ENCODE peak calls at places on chromosome 11, in six cellular contexts. Z, V, U, A, R and I are unnamed samples.

GRCh38 chr11:38795027-38795426 is 2197.0 kb upstream of the RAG2 start:
- DNase-seq in A (no peak), R (no peak), V (no peak), U (no peak), Z (no peak), I (no peak)

GRCh38 chr11:97325693-97326092 is 935.9 kb downstream of the JRKL start:
- DNase-seq in A (no peak), Z (no peak), U (no peak), R (no peak), V (no peak), I (no peak)

GRCh38 chr11:90204407-90204806 is 18.4 kb downstream of the CHORDC1 start:
- DNase-seq in V (no peak), A (no peak), U (no peak), Z (no peak), R (no peak), I (no peak)

GRCh38 chr11:124329787-124330478 is 9.9 kb upstream of the OR8D2 start:
- DNase-seq in Z (peak; percentile 87), R (peak; percentile 47), A (no peak), U (no peak), V (peak; percentile 1), I (peak; percentile 22)

GRCh38 chr11:131858495-131858894 is 488.1 kb downstream of the NTM start:
- DNase-seq in U (no peak), V (no peak), Z (no peak), A (no peak), R (no peak), I (no peak)

GRCh38 chr11:79150966-79151365 is 289.9 kb downstream of the TENM4 start:
- DNase-seq in U (no peak), R (no peak), V (peak; percentile 73), Z (no peak), A (no peak), I (peak; percentile 62)

GRCh38 chr11:128725630-128726461 is 32.0 kb downstream of the FLI1 start:
- DNase-seq in U (no peak), Z (peak; percentile 95), R (peak; percentile 51), V (peak; percentile 37), A (no peak), I (peak; percentile 23)

GRCh38 chr11:60781286-60782044 is 3.7 kb upstream of the MS4A10 start:
- DNase-seq in Z (no peak), A (no peak), R (no peak), U (no peak), V (no peak), I (no peak)

GRCh38 chr11:90556612-90557011 is 333.8 kb upstream of the CHORDC1 start:
- DNase-seq in V (peak; percentile 79), A (no peak), U (no peak), Z (no peak), R (no peak), I (no peak)

GRCh38 chr11:92401507-92401906 is 176.9 kb downstream of the FAT3 start:
- DNase-seq in U (no peak), A (no peak), Z (no peak), R (no peak), V (no peak), I (no peak)

GRCh38 chr11:8787372-8787771 is 104.8 kb downstream of the RPL27A start:
- DNase-seq in A (no peak), Z (no peak), V (no peak), U (no peak), R (no peak), I (no peak)

GRCh38 chr11:58125469-58125868 is at the start of gene OR9I1:
- DNase-seq in R (no peak), A (no peak), V (peak; percentile 4), Z (no peak), U (no peak), I (no peak)

GRCh38 chr11:133922078-133922870 is 34.5 kb downstream of the IGSF9B start:
- DNase-seq in Z (no peak), R (no peak), V (no peak), A (no peak), U (no peak), I (no peak)

GRCh38 chr11:72394456-72394855 is 39.9 kb downstream of the CLPB start:
- DNase-seq in Z (no peak), R (no peak), A (no peak), V (peak; percentile 38), U (no peak), I (no peak)

GRCh38 chr11:107999759-108000455 is 8.8 kb upstream of the CUL5 start:
- DNase-seq in R (peak; percentile 59), U (no peak), Z (peak; percentile 72), V (peak; percentile 55), A (peak; percentile 74), I (peak; percentile 56)

GRCh38 chr11:125874556-125875124 is 12.8 kb upstream of the HYLS1 start:
- DNase-seq in A (peak; percentile 44), V (peak; percentile 73), R (peak; percentile 87), U (no peak), Z (peak; percentile 61), I (peak; percentile 67)

GRCh38 chr11:12653729-12654128 is 20.5 kb upstream of the TEAD1 start:
- DNase-seq in V (no peak), R (no peak), A (no peak), Z (no peak), U (no peak), I (peak; percentile 40)

GRCh38 chr11:22273781-22274180 is 64.4 kb upstream of the SLC17A6 start:
- DNase-seq in U (no peak), A (no peak), V (no peak), Z (no peak), R (no peak), I (no peak)

GRCh38 chr11:110086892-110087309 is 6.3 kb upstream of the ZC3H12C start:
- DNase-seq in Z (no peak), V (peak; percentile 95), A (no peak), R (peak; percentile 92), U (no peak), I (no peak)

GRCh38 chr11:43517518-43517917 is 158.8 kb downstream of the TTC17 start:
- DNase-seq in Z (no peak), A (no peak), R (no peak), U (no peak), V (peak; percentile 21), I (no peak)

GRCh38 chr11:2672553-2673249 is 27.1 kb downstream of the KCNQ1OT1 start:
- DNase-seq in A (no peak), V (no peak), Z (no peak), U (no peak), R (no peak), I (no peak)

GRCh38 chr11:20035701-20036601 is 124.3 kb downstream of the DBX1 start:
- DNase-seq in V (peak; percentile 92), A (no peak), R (peak; percentile 80), U (no peak), Z (no peak), I (peak; percentile 97)

GRCh38 chr11:70398834-70399680 is 728 bp downstream of the CTTN start:
- DNase-seq in U (no peak), Z (peak; percentile 14), R (no peak), V (peak; percentile 69), A (no peak), I (no peak)

GRCh38 chr11:116428638-116428975 is 344.2 kb downstream of the BUD13 start:
- DNase-seq in V (no peak), A (no peak), U (no peak), Z (no peak), R (no peak), I (no peak)

GRCh38 chr11:85052636-85053035 is 574.5 kb downstream of the DLG2 start:
- DNase-seq in A (no peak), U (no peak), V (no peak), R (no peak), Z (no peak), I (peak; percentile 7)
- TF ChIP-seq CTCF in A (no peak), U (no peak), V (no peak), R (no peak), Z (no peak), I (no peak)

DNA sequence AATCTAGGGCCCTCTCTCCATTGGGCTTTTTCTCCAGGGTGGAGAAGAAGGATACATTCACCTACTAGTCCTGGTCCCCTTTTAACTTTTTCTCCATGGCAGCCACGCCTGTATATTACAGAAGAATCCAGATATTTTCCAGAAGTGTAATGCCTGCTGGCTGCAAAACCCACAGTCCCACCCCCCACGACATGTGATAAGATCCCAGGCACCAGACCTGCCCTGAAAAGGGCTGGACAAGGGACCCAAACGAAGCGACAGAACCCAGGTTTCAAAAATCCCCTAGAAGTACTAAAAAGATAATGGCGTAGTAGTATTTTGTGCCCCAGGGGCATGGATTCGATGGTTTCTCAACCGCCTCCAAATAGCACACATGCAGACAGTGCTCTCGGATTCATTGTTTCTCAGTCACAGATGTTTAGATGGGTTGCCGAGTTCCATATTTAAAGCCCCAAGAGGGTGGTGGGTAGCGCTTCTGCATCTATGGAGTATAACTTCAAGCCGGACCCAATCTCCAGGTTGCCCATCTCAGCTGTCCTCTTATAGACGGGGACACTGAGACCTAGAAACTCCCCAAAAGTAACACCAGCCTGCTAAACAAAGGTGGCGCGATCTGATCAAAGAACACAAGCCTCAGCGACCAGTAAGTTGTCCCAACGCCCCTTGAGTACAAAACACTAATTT is 2.6 kb downstream of the WT1 start:
- DNase-seq in V (no peak), A (no peak), U (no peak), Z (no peak), R (no peak), I (no peak)
- H3K4me3 ChIP-seq in V (no peak overlapping the region), A (no peak overlapping the region), U (peak overlapping the region; percentile 51), Z (no peak overlapping the region), R (peak overlapping the region; percentile 72), I (no peak overlapping the region)

GRCh38 chr11:112963368-112963955 is 2.2 kb downstream of the NCAM1 start:
- DNase-seq in U (no peak), V (no peak), A (no peak), R (no peak), Z (no peak), I (no peak)

GRCh38 chr11:112958670-112959069 is 2.5 kb upstream of the NCAM1 start:
- DNase-seq in V (peak; percentile 39), A (no peak), Z (no peak), R (peak; percentile 52), U (no peak), I (no peak)

GRCh38 chr11:112962854-112963367 is 1.7 kb downstream of the NCAM1 start:
- DNase-seq in V (no peak), R (no peak), Z (no peak), U (peak; percentile 14), A (no peak), I (peak; percentile 23)

GRCh38 chr11:112961751-112962747 is 829 bp downstream of the NCAM1 start:
- DNase-seq in R (no peak), Z (no peak), V (no peak), A (no peak), U (no peak), I (no peak)

GRCh38 chr11:112961146-112961668 is at the start of gene NCAM1:
- DNase-seq in U (peak; percentile 5), R (peak; percentile 78), Z (peak; percentile 10), A (peak; percentile 67), V (peak; percentile 45), I (peak; percentile 81)
- TF ChIP-seq CTCF in U (no peak), R (no peak), Z (no peak), A (no peak), V (no peak), I (no peak)

GRCh38 chr11:112226062-112226921 is at the start of gene PTS:
- DNase-seq in R (peak; percentile 87), U (peak; percentile 46), A (peak; percentile 72), Z (peak; percentile 91), V (peak; percentile 87), I (peak; percentile 89)

GRCh38 chr11:112228706-112229105 is 2.5 kb downstream of the PTS start:
- DNase-seq in R (no peak), A (no peak), V (no peak), Z (no peak), U (no peak), I (no peak)

GRCh38 chr11:112229159-112229558 is 2.9 kb downstream of the PTS start:
- DNase-seq in Z (no peak), R (no peak), U (no peak), V (no peak), A (no peak), I (no peak)

GRCh38 chr11:112227002-112227401 is 774 bp downstream of the PTS start:
- DNase-seq in R (peak; percentile 49), Z (peak; percentile 4), V (peak; percentile 39), U (no peak), A (no peak), I (no peak)

GRCh38 chr11:112227471-112227870 is 1.2 kb downstream of the PTS start:
- DNase-seq in R (no peak), U (no peak), V (peak; percentile 15), Z (no peak), A (no peak), I (no peak)
- H3K4me3 ChIP-seq in R (peak overlapping the region; percentile 87), U (peak overlapping the region; percentile 80), V (peak overlapping the region; percentile 81), Z (peak overlapping the region; percentile 79), A (peak overlapping the region; percentile 71), I (peak overlapping the region; percentile 77)